ENCODE peak calls at places on chromosome 11, in seven cellular contexts. Y is memory B cell; D is NCI-H345; G is pancreas; S is stimulated activated CD4-positive, alpha-beta T cell treated with anti-CD3 and anti-CD28 coated beads, Interleukin-2, amount 100 ng/mL, for 24 hours; O is heart right ventricle; I is NCI-H1092. A is an unnamed sample.

GRCh38 chr11:134414036-134414731 is 2.1 kb upstream of the B3GAT1 start:
- DNase-seq in O (no peak), S (no peak), Y (no peak), I (no peak), D (no peak), G (no peak), A (no peak)

GRCh38 chr11:31687256-31687655 is 123.9 kb downstream of the PAX6 start:
- DNase-seq in D (no peak), S (no peak), I (no peak), Y (no peak), O (no peak), G (no peak), A (no peak)

GRCh38 chr11:37857726-37858125 is 1259.7 kb upstream of the RAG2 start:
- DNase-seq in O (no peak), Y (no peak), D (no peak), G (no peak), I (no peak), S (no peak), A (no peak)

GRCh38 chr11:123083623-123084029 is 21.7 kb upstream of the HSPA8 start:
- DNase-seq in Y (no peak), I (no peak), O (peak; percentile 94), G (peak; percentile 71), S (peak; percentile 78), D (peak; percentile 67), A (peak; percentile 92)

GRCh38 chr11:6476571-6476970 is 2.8 kb upstream of the TRIM3 start:
- DNase-seq in I (no peak), G (no peak), Y (no peak), O (no peak), S (no peak), D (no peak), A (no peak)

GRCh38 chr11:581752-582151 is 5.5 kb downstream of the PHRF1 start:
- DNase-seq in Y (no peak), S (no peak), G (no peak), D (no peak), I (no peak), O (no peak), A (no peak)

GRCh38 chr11:46759196-46759595 is 40.2 kb downstream of the F2 start:
- DNase-seq in I (no peak), S (no peak), Y (no peak), G (no peak), D (no peak), O (no peak), A (no peak)

GRCh38 chr11:85977751-85978160 is 91.1 kb downstream of the PICALM start:
- DNase-seq in D (no peak), O (no peak), I (no peak), Y (no peak), S (no peak), G (no peak), A (no peak)

GRCh38 chr11:1557904-1558831 is 13.9 kb downstream of the DUSP8 start:
- DNase-seq in S (no peak), O (peak; percentile 76), I (no peak), Y (no peak), D (no peak), G (peak; percentile 45), A (peak; percentile 93)

GRCh38 chr11:87290304-87290922 is 252.7 kb downstream of the TMEM135 start:
- DNase-seq in Y (no peak), S (no peak), I (peak; percentile 77), O (no peak), D (peak; percentile 63), G (no peak), A (peak; percentile 72)

GRCh38 chr11:120208777-120209176 is 2.1 kb upstream of the OAF start:
- DNase-seq in D (no peak), O (no peak), Y (no peak), G (no peak), I (no peak), S (no peak), A (peak; percentile 39)

GRCh38 chr11:15819679-15820286 is 536.6 kb downstream of the SOX6 start:
- DNase-seq in D (no peak), O (peak; percentile 79), G (peak; percentile 77), S (peak; percentile 21), Y (no peak), I (no peak), A (peak; percentile 73)

GRCh38 chr11:134574947-134575346 is 162.9 kb upstream of the B3GAT1 start:
- DNase-seq in S (no peak), O (peak; percentile 2), G (no peak), D (no peak), Y (peak; percentile 2), I (no peak), A (no peak)

GRCh38 chr11:57638005-57638760 is 11.5 kb downstream of the YPEL4 start:
- DNase-seq in S (no peak), O (peak; percentile 87), D (peak; percentile 84), Y (peak; percentile 17), I (peak; percentile 38), G (no peak), A (peak; percentile 93)

GRCh38 chr11:131064373-131064991 is 148.2 kb upstream of the SNX19 start:
- DNase-seq in G (no peak), Y (no peak), D (peak; percentile 40), I (peak; percentile 40), S (peak; percentile 18), O (peak; percentile 31), A (peak; percentile 87)

GRCh38 chr11:35267504-35267903 is 128.5 kb downstream of the CD44 start:
- DNase-seq in I (no peak), S (no peak), G (no peak), O (no peak), D (no peak), Y (no peak), A (peak; percentile 88)

GRCh38 chr11:19326499-19326898 is 85.8 kb upstream of the E2F8 start:
- DNase-seq in O (no peak), G (no peak), Y (no peak), S (no peak), D (no peak), I (no peak), A (peak; percentile 12)

GRCh38 chr11:38014405-38014804 is 1416.4 kb upstream of the RAG2 start:
- DNase-seq in G (no peak), D (no peak), I (no peak), S (no peak), O (no peak), Y (no peak), A (peak; percentile 89)

GRCh38 chr11:116535954-116536353 is 236.8 kb downstream of the BUD13 start:
- DNase-seq in O (no peak), Y (no peak), G (no peak), I (no peak), D (no peak), S (no peak), A (no peak)

GRCh38 chr11:2306971-2307732 is 5.3 kb downstream of the TSPAN32 start:
- DNase-seq in S (no peak), O (no peak), D (no peak), Y (no peak), G (peak; percentile 11), I (no peak), A (no peak)

GRCh38 chr11:69465236-69466000 is 16.0 kb upstream of the LINC01488 start:
- DNase-seq in I (no peak), D (no peak), G (no peak), S (no peak), Y (no peak), O (no peak), A (no peak)

GRCh38 chr11:118338637-118339061 is 3.9 kb downstream of the CD3D start:
- DNase-seq in O (no peak), G (no peak), I (no peak), S (peak; percentile 81), Y (no peak), D (no peak), A (no peak)

GRCh38 chr11:106208795-106209194 is 131.3 kb downstream of the AASDHPPT start:
- DNase-seq in O (no peak), Y (no peak), I (no peak), D (no peak), G (peak; percentile 45), S (no peak), A (no peak)

GRCh38 chr11:18527512-18527911 is 770 bp upstream of the TSG101 start:
- DNase-seq in D (peak; percentile 3), Y (no peak), S (no peak), G (no peak), O (no peak), I (no peak), A (no peak)

GRCh38 chr11:75673977-75674582 is 5.2 kb upstream of the MAP6 start:
- DNase-seq in I (no peak), G (no peak), Y (no peak), D (no peak), S (peak; percentile 22), O (no peak), A (peak; percentile 14)

GRCh38 chr11:57085604-57086003 is 96.1 kb upstream of the LRRC55 start:
- DNase-seq in S (no peak), G (no peak), I (no peak), D (no peak), O (no peak), Y (no peak), A (no peak)

GRCh38 chr11:61019818-61020405 is 48.4 kb downstream of the CD6 start:
- DNase-seq in G (no peak), I (no peak), Y (no peak), S (no peak), D (no peak), O (no peak), A (no peak)

GRCh38 chr11:73323464-73323863 is 15.4 kb downstream of the ARHGEF17 start:
- DNase-seq in G (no peak), D (no peak), I (no peak), S (no peak), O (peak; percentile 89), Y (no peak), A (peak; percentile 84)